ENCODE peak calls at places on chromosomes 16 and 17, in four cellular contexts. W, Q, U and F are unnamed samples.

GRCh38 chr17:17132746-17133145 is 73.4 kb downstream of the PLD6 start:
- DNase-seq in W (no peak), Q (no peak), U (no peak), F (no peak)

GRCh38 chr16:64132686-64133085 is 989.2 kb downstream of the CDH11 start:
- DNase-seq in W (no peak), Q (no peak), U (no peak), F (no peak)

GRCh38 chr16:42069-42457 is 11.3 kb downstream of the POLR3K start:
- DNase-seq in W (no peak), Q (no peak), U (no peak), F (no peak)

GRCh38 chr16:69924777-69925191 is 26.4 kb upstream of the CLEC18A start:
- DNase-seq in W (no peak), Q (peak; percentile 90), U (peak; percentile 85), F (no peak)

GRCh38 chr16:89615596-89616090 is 2.2 kb downstream of the DPEP1 start:
- DNase-seq in W (no peak), Q (no peak), U (no peak), F (peak; percentile 54)

GRCh38 chr16:55264949-55265348 is 59.1 kb upstream of the IRX6 start:
- DNase-seq in W (no peak), Q (no peak), U (no peak), F (no peak)

GRCh38 chr17:260031-260791 is 78.8 kb upstream of the DOC2B start:
- DNase-seq in W (peak; percentile 4), Q (no peak), U (peak; percentile 8), F (no peak)

GRCh38 chr16:12406840-12407690 is 396.6 kb downstream of the CPPED1 start:
- DNase-seq in W (no peak), Q (peak; percentile 25), U (no peak), F (no peak)

GRCh38 chr16:3980311-3981111 is 100.0 kb upstream of the CREBBP start:
- DNase-seq in W (no peak), Q (peak; percentile 64), U (no peak), F (no peak)

GRCh38 chr16:81181013-81181720 is 57.3 kb upstream of the BCO1 start:
- DNase-seq in W (no peak), Q (peak; percentile 91), U (peak; percentile 93), F (peak; percentile 77)

GRCh38 chr17:72687941-72688340 is 404.5 kb downstream of the SLC39A11 start:
- DNase-seq in W (no peak), Q (no peak), U (no peak), F (no peak)

GRCh38 chr16:80791411-80791810 is 13.0 kb downstream of the CDYL2 start:
- DNase-seq in W (no peak), Q (no peak), U (no peak), F (no peak)

GRCh38 chr17:79811888-79812205 is 15.0 kb upstream of the CBX8 start:
- DNase-seq in W (no peak), Q (no peak), U (no peak), F (no peak)

GRCh38 chr17:4559851-4560820 is at the start of gene GGT6:
- DNase-seq in W (no peak), Q (no peak), U (no peak), F (no peak)

GRCh38 chr17:60079401-60079861 is 710 bp upstream of the HEATR6 start:
- DNase-seq in W (peak; percentile 21), Q (peak; percentile 6), U (no peak), F (no peak)

GRCh38 chr17:66720027-66720426 is 114.9 kb upstream of the CACNG5 start:
- DNase-seq in W (no peak), Q (no peak), U (no peak), F (no peak)

GRCh38 chr17:75844530-75845057 is 390 bp upstream of the UNC13D start:
- DNase-seq in W (no peak), Q (no peak), U (no peak), F (peak; percentile 13)

GRCh38 chr17:39608142-39608541 is 422 bp upstream of the NEUROD2 start:
- DNase-seq in W (no peak), Q (no peak), U (no peak), F (no peak)

GRCh38 chr17:75517277-75517865 is 1.0 kb downstream of the TSEN54 start:
- DNase-seq in W (peak; percentile 53), Q (no peak), U (peak; percentile 15), F (no peak)

GRCh38 chr17:82372591-82373452 is 1.3 kb downstream of the UTS2R start:
- DNase-seq in W (no peak), Q (no peak), U (no peak), F (peak; percentile 53)

GRCh38 chr17:80762076-80762475 is 217.4 kb downstream of the RPTOR start:
- DNase-seq in W (no peak), Q (no peak), U (no peak), F (no peak)

GRCh38 chr16:56911771-56912541 is 20.0 kb upstream of the HERPUD1 start:
- DNase-seq in W (no peak), Q (peak; percentile 83), U (no peak), F (no peak)

GRCh38 chr16:81376880-81377279 is 62.1 kb downstream of the GAN start:
- DNase-seq in W (no peak), Q (peak; percentile 13), U (no peak), F (no peak)

GRCh38 chr16:52528393-52529080 is 18.4 kb downstream of the TOX3 start:
- DNase-seq in W (no peak), Q (no peak), U (no peak), F (no peak)
- TF ChIP-seq CTCF in W (no peak), Q (no peak), U (no peak), F (peak; percentile 28)

DNA sequence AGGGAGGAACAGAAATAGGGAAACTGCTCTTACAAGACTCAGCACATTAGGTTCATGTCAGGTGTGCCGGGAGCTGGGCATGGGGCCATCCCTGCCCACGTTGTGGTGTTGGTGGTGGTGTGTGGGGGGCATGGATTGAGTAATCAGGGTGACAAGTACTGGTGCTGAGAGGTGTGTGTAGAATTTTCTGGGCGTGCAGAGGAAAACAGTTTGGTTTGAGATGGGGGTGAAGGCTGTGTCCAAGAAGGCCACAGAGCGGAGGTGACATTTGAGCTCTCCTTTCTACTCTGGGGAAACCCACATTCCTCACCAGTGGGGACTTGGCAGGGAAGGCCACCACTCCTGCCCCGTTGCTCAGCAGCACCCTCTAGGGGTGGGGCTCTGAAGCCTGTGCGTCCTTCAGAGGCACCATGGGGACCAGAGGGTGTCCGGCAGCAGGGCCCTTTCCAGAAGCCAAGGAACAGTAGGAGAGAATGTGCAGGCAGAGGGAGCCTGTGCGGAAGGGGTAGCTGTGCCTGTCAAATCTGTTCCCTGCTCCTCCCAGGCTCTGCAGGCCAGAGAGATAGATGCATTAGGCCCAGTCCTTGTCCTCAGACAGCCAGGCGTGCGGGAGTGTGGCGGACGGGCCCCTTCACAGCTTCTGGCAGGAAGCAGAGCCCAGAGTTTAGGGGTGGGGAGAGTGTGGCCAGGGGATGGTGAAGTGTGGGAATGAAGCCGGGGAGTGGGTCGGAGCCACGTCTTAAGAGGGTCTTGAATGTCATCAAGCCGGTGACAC is 48.7 kb upstream of the GSE1 start:
- DNase-seq in W (no peak), Q (no peak), U (no peak), F (no peak)
- TF ChIP-seq CTCF in W (peak; percentile 48), Q (peak; percentile 35), U (no peak), F (peak; percentile 57)

DNA sequence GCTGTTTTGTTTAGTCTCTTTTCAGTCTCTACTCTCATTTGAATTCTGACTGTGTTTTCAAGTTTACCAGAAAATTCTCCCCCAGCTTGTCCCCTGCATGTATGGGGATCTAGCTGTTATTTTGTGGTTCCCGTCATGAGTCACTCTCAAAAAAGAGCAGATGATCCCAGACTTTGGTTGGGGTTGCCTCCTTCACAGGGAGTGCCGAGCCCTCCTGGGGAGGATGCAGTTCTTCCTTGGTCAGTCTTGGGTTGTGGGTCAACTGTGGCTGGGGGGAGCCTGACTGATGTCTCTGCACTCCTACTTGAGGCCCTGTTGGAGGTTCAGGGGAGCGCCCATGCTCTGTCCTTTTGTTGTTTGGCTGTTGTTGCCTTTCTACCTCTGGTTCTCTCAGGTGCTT is 37.7 kb downstream of the EPN2 start:
- DNase-seq in W (no peak), Q (no peak), U (no peak), F (no peak)
- TF ChIP-seq CTCF in W (no peak), Q (no peak), U (no peak), F (no peak)

DNA sequence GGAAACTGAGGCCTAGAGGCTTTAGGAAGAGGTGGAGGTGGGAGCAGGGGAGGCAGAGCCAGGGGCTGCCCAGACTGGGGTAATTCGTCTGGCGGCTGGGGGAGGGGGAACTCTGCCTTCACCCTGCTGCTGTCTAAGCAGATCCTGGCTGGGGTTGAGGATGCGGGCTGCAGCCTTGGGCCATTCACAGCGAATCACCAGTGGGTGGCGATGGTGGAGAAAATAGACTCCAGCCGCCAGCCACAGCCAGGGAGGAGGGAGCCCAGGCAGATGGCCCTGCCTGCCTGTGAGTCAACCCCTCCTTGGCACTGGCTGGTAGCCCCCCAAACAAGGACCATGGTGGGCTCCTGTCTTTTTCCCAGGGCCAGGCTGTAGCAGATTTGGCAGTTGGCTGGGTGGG is 41.7 kb upstream of the CDH5 start:
- DNase-seq in W (peak; percentile 85), Q (peak; percentile 3), U (no peak), F (peak; percentile 69)
- TF ChIP-seq CTCF in W (peak; percentile 76), Q (no peak), U (no peak), F (peak; percentile 12)

GRCh38 chr17:48022906-48023305 is 14.7 kb downstream of the COPZ2 start:
- DNase-seq in W (no peak), Q (no peak), U (no peak), F (no peak)

GRCh38 chr17:48025040-48025903 is 12.3 kb downstream of the COPZ2 start:
- DNase-seq in W (peak; percentile 98), Q (peak; percentile 87), U (peak; percentile 95), F (peak; percentile 97)

GRCh38 chr17:48021964-48022363 is 15.6 kb downstream of the COPZ2 start:
- DNase-seq in W (no peak), Q (no peak), U (no peak), F (no peak)

GRCh38 chr17:48024149-48025039 is 13.2 kb downstream of the COPZ2 start:
- DNase-seq in W (peak; percentile 25), Q (peak; percentile 48), U (peak; percentile 30), F (peak; percentile 44)

DNA sequence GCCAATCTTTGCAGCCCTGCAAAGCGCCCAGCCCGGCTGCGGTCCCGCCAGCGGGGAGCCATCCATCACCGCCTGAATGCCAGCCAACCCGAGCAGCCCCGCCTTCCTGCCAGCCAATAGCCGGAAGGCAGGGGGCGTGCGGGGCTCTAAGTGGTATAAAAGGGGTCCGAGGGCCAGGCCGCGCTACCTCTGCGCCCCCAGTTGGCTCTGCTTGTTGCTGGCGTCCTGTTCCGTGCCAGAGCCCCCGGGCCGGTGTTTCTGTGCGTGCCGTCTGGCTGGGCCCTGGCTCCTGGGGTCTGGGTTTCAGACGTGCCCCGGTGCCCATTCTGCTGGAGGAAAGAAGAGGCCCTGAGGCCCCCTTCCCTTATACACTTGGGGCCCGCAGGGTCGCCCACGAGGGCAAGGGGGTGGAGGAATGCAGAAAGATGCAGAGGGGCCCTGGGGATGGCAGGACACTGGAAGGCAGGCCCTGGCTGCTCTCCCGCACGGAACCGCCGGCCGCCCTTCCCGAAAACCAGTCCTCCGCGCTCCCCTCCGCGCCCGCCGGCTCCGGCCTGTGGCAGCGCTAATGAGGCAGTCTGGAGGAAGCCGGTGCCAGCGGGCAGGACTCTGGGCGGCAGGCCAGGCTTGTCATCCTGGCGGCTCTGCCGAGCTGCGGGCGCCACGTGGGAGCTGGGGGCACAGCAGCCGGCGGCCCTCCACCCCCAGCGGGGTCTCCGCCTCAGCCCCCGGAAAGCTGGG is 14.0 kb downstream of the COPZ2 start:
- DNase-seq in W (peak; percentile 78), Q (no peak), U (peak; percentile 58), F (peak; percentile 66)
- TF ChIP-seq CTCF in W (peak; percentile 34), Q (no peak), U (peak; percentile 15), F (peak; percentile 24)